ENCODE peak calls at places on chromosomes 6 and 20, in nine cellular contexts. One of them, this sample, is unnamed.

GRCh38 chr20:59413326-59413865 is 113.0 kb downstream of the EDN3 start:
- DNase-seq in A549: no peak
- DNase-seq in AG04450: no peak
- DNase-seq in activated naive CD8-positive, alpha-beta T cell treated with anti-CD3 and anti-CD28 coated beads, Interleukin-2, amount 50 U/mL, for 24 hours: no peak
- DNase-seq in WTC11: no peak
- DNase-seq in activated CD8-positive, alpha-beta memory T cell treated with anti-CD3 and anti-CD28 coated beads for 1 hour: no peak
- DNase-seq in endothelial cell: no peak
- DNase-seq in HS-27A: no peak
- DNase-seq in CD8-positive, alpha-beta memory T cell: no peak
- DNase-seq in this sample: no peak

GRCh38 chr6:166540631-166541331 is 45.7 kb downstream of the RAMACL start:
- DNase-seq in HS-27A: no peak
- DNase-seq in A549: no peak
- DNase-seq in WTC11: no peak
- DNase-seq in activated naive CD8-positive, alpha-beta T cell treated with anti-CD3 and anti-CD28 coated beads, Interleukin-2, amount 50 U/mL, for 24 hours: peak; percentile 33
- DNase-seq in CD8-positive, alpha-beta memory T cell: peak; percentile 50
- DNase-seq in activated CD8-positive, alpha-beta memory T cell treated with anti-CD3 and anti-CD28 coated beads for 1 hour: peak; percentile 19
- DNase-seq in endothelial cell: no peak
- DNase-seq in AG04450: no peak
- DNase-seq in this sample: no peak

GRCh38 chr6:67501738-67502137 is 1133.3 kb upstream of the ADGRB3 start:
- DNase-seq in activated CD8-positive, alpha-beta memory T cell treated with anti-CD3 and anti-CD28 coated beads for 1 hour: no peak
- DNase-seq in endothelial cell: no peak
- DNase-seq in A549: no peak
- DNase-seq in WTC11: no peak
- DNase-seq in HS-27A: no peak
- DNase-seq in activated naive CD8-positive, alpha-beta T cell treated with anti-CD3 and anti-CD28 coated beads, Interleukin-2, amount 50 U/mL, for 24 hours: no peak
- DNase-seq in AG04450: no peak
- DNase-seq in CD8-positive, alpha-beta memory T cell: no peak
- DNase-seq in this sample: no peak

GRCh38 chr20:37954205-37954604 is 51.3 kb downstream of the VSTM2L start:
- DNase-seq in activated naive CD8-positive, alpha-beta T cell treated with anti-CD3 and anti-CD28 coated beads, Interleukin-2, amount 50 U/mL, for 24 hours: no peak
- DNase-seq in endothelial cell: no peak
- DNase-seq in A549: no peak
- DNase-seq in WTC11: no peak
- DNase-seq in activated CD8-positive, alpha-beta memory T cell treated with anti-CD3 and anti-CD28 coated beads for 1 hour: no peak
- DNase-seq in CD8-positive, alpha-beta memory T cell: no peak
- DNase-seq in AG04450: no peak
- DNase-seq in HS-27A: no peak
- DNase-seq in this sample: no peak

GRCh38 chr20:49831022-49831769 is 18.6 kb downstream of the SLC9A8 start:
- DNase-seq in A549: no peak
- DNase-seq in activated naive CD8-positive, alpha-beta T cell treated with anti-CD3 and anti-CD28 coated beads, Interleukin-2, amount 50 U/mL, for 24 hours: no peak
- DNase-seq in WTC11: no peak
- DNase-seq in AG04450: no peak
- DNase-seq in activated CD8-positive, alpha-beta memory T cell treated with anti-CD3 and anti-CD28 coated beads for 1 hour: no peak
- DNase-seq in HS-27A: no peak
- DNase-seq in endothelial cell: no peak
- DNase-seq in CD8-positive, alpha-beta memory T cell: no peak
- DNase-seq in this sample: no peak

GRCh38 chr20:50304501-50304856 is 113.8 kb downstream of the CEBPB start:
- DNase-seq in WTC11: no peak
- DNase-seq in AG04450: no peak
- DNase-seq in activated CD8-positive, alpha-beta memory T cell treated with anti-CD3 and anti-CD28 coated beads for 1 hour: no peak
- DNase-seq in CD8-positive, alpha-beta memory T cell: no peak
- DNase-seq in activated naive CD8-positive, alpha-beta T cell treated with anti-CD3 and anti-CD28 coated beads, Interleukin-2, amount 50 U/mL, for 24 hours: no peak
- DNase-seq in A549: no peak
- DNase-seq in HS-27A: no peak
- DNase-seq in endothelial cell: no peak
- DNase-seq in this sample: no peak

GRCh38 chr6:150876598-150876997 is 11.1 kb downstream of the MTHFD1L start:
- DNase-seq in endothelial cell: no peak
- DNase-seq in CD8-positive, alpha-beta memory T cell: no peak
- DNase-seq in activated CD8-positive, alpha-beta memory T cell treated with anti-CD3 and anti-CD28 coated beads for 1 hour: no peak
- DNase-seq in AG04450: no peak
- DNase-seq in HS-27A: no peak
- DNase-seq in activated naive CD8-positive, alpha-beta T cell treated with anti-CD3 and anti-CD28 coated beads, Interleukin-2, amount 50 U/mL, for 24 hours: no peak
- DNase-seq in WTC11: no peak
- DNase-seq in A549: no peak
- DNase-seq in this sample: no peak

GRCh38 chr6:139964737-139965136 is 590.3 kb upstream of the CITED2 start:
- DNase-seq in endothelial cell: no peak
- DNase-seq in WTC11: no peak
- DNase-seq in activated CD8-positive, alpha-beta memory T cell treated with anti-CD3 and anti-CD28 coated beads for 1 hour: no peak
- DNase-seq in activated naive CD8-positive, alpha-beta T cell treated with anti-CD3 and anti-CD28 coated beads, Interleukin-2, amount 50 U/mL, for 24 hours: no peak
- DNase-seq in AG04450: no peak
- DNase-seq in HS-27A: no peak
- DNase-seq in CD8-positive, alpha-beta memory T cell: no peak
- DNase-seq in A549: no peak
- DNase-seq in this sample: no peak

GRCh38 chr6:446418-447366 is 55.1 kb downstream of the IRF4 start:
- DNase-seq in HS-27A: no peak
- DNase-seq in CD8-positive, alpha-beta memory T cell: peak; percentile 56
- DNase-seq in activated naive CD8-positive, alpha-beta T cell treated with anti-CD3 and anti-CD28 coated beads, Interleukin-2, amount 50 U/mL, for 24 hours: peak; percentile 92
- DNase-seq in A549: no peak
- DNase-seq in endothelial cell: no peak
- DNase-seq in activated CD8-positive, alpha-beta memory T cell treated with anti-CD3 and anti-CD28 coated beads for 1 hour: peak; percentile 76
- DNase-seq in AG04450: no peak
- DNase-seq in WTC11: no peak
- DNase-seq in this sample: no peak

GRCh38 chr6:75986935-75987334 is 85.5 kb downstream of the IMPG1 start:
- DNase-seq in activated naive CD8-positive, alpha-beta T cell treated with anti-CD3 and anti-CD28 coated beads, Interleukin-2, amount 50 U/mL, for 24 hours: no peak
- DNase-seq in HS-27A: no peak
- DNase-seq in activated CD8-positive, alpha-beta memory T cell treated with anti-CD3 and anti-CD28 coated beads for 1 hour: no peak
- DNase-seq in AG04450: no peak
- DNase-seq in CD8-positive, alpha-beta memory T cell: no peak
- DNase-seq in endothelial cell: no peak
- DNase-seq in WTC11: no peak
- DNase-seq in A549: no peak
- DNase-seq in this sample: no peak

GRCh38 chr6:22001336-22002027 is 295.4 kb downstream of the PRL start:
- DNase-seq in HS-27A: no peak
- DNase-seq in CD8-positive, alpha-beta memory T cell: no peak
- DNase-seq in activated naive CD8-positive, alpha-beta T cell treated with anti-CD3 and anti-CD28 coated beads, Interleukin-2, amount 50 U/mL, for 24 hours: no peak
- DNase-seq in activated CD8-positive, alpha-beta memory T cell treated with anti-CD3 and anti-CD28 coated beads for 1 hour: no peak
- DNase-seq in WTC11: no peak
- DNase-seq in AG04450: no peak
- DNase-seq in endothelial cell: no peak
- DNase-seq in A549: no peak
- DNase-seq in this sample: no peak

GRCh38 chr6:80022803-80023202 is 18.4 kb downstream of the TTK start:
- DNase-seq in CD8-positive, alpha-beta memory T cell: no peak
- DNase-seq in HS-27A: no peak
- DNase-seq in A549: no peak
- DNase-seq in endothelial cell: no peak
- DNase-seq in AG04450: peak; percentile 27
- DNase-seq in activated naive CD8-positive, alpha-beta T cell treated with anti-CD3 and anti-CD28 coated beads, Interleukin-2, amount 50 U/mL, for 24 hours: no peak
- DNase-seq in WTC11: no peak
- DNase-seq in activated CD8-positive, alpha-beta memory T cell treated with anti-CD3 and anti-CD28 coated beads for 1 hour: no peak
- DNase-seq in this sample: no peak

GRCh38 chr20:57329608-57330221 is at the start of gene SPO11:
- DNase-seq in HS-27A: no peak
- DNase-seq in WTC11: peak; percentile 76
- DNase-seq in activated naive CD8-positive, alpha-beta T cell treated with anti-CD3 and anti-CD28 coated beads, Interleukin-2, amount 50 U/mL, for 24 hours: no peak
- DNase-seq in activated CD8-positive, alpha-beta memory T cell treated with anti-CD3 and anti-CD28 coated beads for 1 hour: no peak
- DNase-seq in AG04450: no peak
- DNase-seq in A549: no peak
- DNase-seq in endothelial cell: peak; percentile 28
- DNase-seq in CD8-positive, alpha-beta memory T cell: no peak
- DNase-seq in this sample: no peak

GRCh38 chr20:63552481-63553249 is 1.3 kb upstream of the FNDC11 start:
- DNase-seq in A549: no peak
- DNase-seq in AG04450: no peak
- DNase-seq in HS-27A: no peak
- DNase-seq in activated CD8-positive, alpha-beta memory T cell treated with anti-CD3 and anti-CD28 coated beads for 1 hour: no peak
- DNase-seq in activated naive CD8-positive, alpha-beta T cell treated with anti-CD3 and anti-CD28 coated beads, Interleukin-2, amount 50 U/mL, for 24 hours: no peak
- DNase-seq in WTC11: no peak
- DNase-seq in endothelial cell: no peak
- DNase-seq in CD8-positive, alpha-beta memory T cell: peak; percentile 46
- DNase-seq in this sample: no peak

GRCh38 chr6:1643830-1644445 is 34.2 kb downstream of the FOXC1 start:
- DNase-seq in activated CD8-positive, alpha-beta memory T cell treated with anti-CD3 and anti-CD28 coated beads for 1 hour: no peak
- DNase-seq in A549: no peak
- DNase-seq in WTC11: no peak
- DNase-seq in endothelial cell: no peak
- DNase-seq in CD8-positive, alpha-beta memory T cell: no peak
- DNase-seq in AG04450: no peak
- DNase-seq in activated naive CD8-positive, alpha-beta T cell treated with anti-CD3 and anti-CD28 coated beads, Interleukin-2, amount 50 U/mL, for 24 hours: no peak
- DNase-seq in HS-27A: no peak
- DNase-seq in this sample: no peak